ENCODE peak calls at places on chromosomes 13 and 19, in four cellular contexts. One of them, this sample, is unnamed.
A peak's percentile ranks its signal among the peaks of the same experiment; 100 is the strongest.

GRCh38 chr13:107824636-107825035 is 390.7 kb downstream of the LIG4 start:
- DNase-seq in GM12878: no peak
- DNase-seq in HepG2: no peak
- DNase-seq in K562: no peak
- DNase-seq in this sample: no peak

GRCh38 chr19:37903096-37903495 is 3.3 kb downstream of the WDR87 start:
- DNase-seq in GM12878: no peak
- DNase-seq in HepG2: no peak
- DNase-seq in K562: no peak
- DNase-seq in this sample: no peak

GRCh38 chr13:111484959-111485358 is 164.5 kb downstream of the TEX29 start:
- DNase-seq in GM12878: no peak
- DNase-seq in HepG2: no peak
- DNase-seq in K562: no peak
- DNase-seq in this sample: no peak

GRCh38 chr19:50300814-50301606 is 28.2 kb downstream of the KCNC3 start:
- DNase-seq in GM12878: no peak
- DNase-seq in HepG2: peak; percentile 48
- DNase-seq in K562: no peak
- DNase-seq in this sample: no peak

GRCh38 chr19:17348700-17349099 is 11.3 kb downstream of the GTPBP3 start:
- DNase-seq in GM12878: no peak
- DNase-seq in HepG2: peak; percentile 42
- DNase-seq in K562: no peak
- DNase-seq in this sample: peak; percentile 54

GRCh38 chr13:110421061-110421460 is 114.0 kb downstream of the COL4A2 start:
- DNase-seq in GM12878: no peak
- DNase-seq in HepG2: no peak
- DNase-seq in K562: no peak
- DNase-seq in this sample: no peak

GRCh38 chr19:49775742-49776370 is 9.1 kb downstream of the AP2A1 start:
- DNase-seq in GM12878: no peak
- DNase-seq in HepG2: no peak
- DNase-seq in K562: peak; percentile 93
- DNase-seq in this sample: no peak

GRCh38 chr19:47095707-47096704 is 17.6 kb downstream of the ZC3H4 start:
- DNase-seq in GM12878: no peak
- DNase-seq in HepG2: peak; percentile 97
- DNase-seq in K562: no peak
- DNase-seq in this sample: no peak

GRCh38 chr19:48635263-48635965 is 1.8 kb downstream of the DBP start:
- DNase-seq in GM12878: no peak
- DNase-seq in HepG2: no peak
- DNase-seq in K562: peak; percentile 92
- DNase-seq in this sample: peak; percentile 73

GRCh38 chr13:85825454-85825853 is 26.2 kb upstream of the SLITRK6 start:
- DNase-seq in GM12878: no peak
- DNase-seq in HepG2: no peak
- DNase-seq in K562: no peak
- DNase-seq in this sample: no peak

GRCh38 chr13:80558074-80558473 is 217.1 kb upstream of the SPRY2 start:
- DNase-seq in GM12878: no peak
- DNase-seq in HepG2: no peak
- DNase-seq in K562: peak; percentile 18
- DNase-seq in this sample: no peak

GRCh38 chr13:31431722-31432137 is 232.0 kb downstream of the B3GLCT start:
- DNase-seq in GM12878: no peak
- DNase-seq in HepG2: peak; percentile 10
- DNase-seq in K562: peak; percentile 44
- DNase-seq in this sample: peak; percentile 79

GRCh38 chr13:19713186-19713965 is 69.4 kb downstream of the PSPC1 start:
- DNase-seq in GM12878: peak; percentile 13
- DNase-seq in HepG2: no peak
- DNase-seq in K562: peak; percentile 26
- DNase-seq in this sample: no peak

GRCh38 chr19:56080669-56081401 is 40.3 kb downstream of the ZNF787 start:
- DNase-seq in GM12878: peak; percentile 38
- DNase-seq in HepG2: peak; percentile 52
- DNase-seq in K562: peak; percentile 87
- DNase-seq in this sample: peak; percentile 91

DNA sequence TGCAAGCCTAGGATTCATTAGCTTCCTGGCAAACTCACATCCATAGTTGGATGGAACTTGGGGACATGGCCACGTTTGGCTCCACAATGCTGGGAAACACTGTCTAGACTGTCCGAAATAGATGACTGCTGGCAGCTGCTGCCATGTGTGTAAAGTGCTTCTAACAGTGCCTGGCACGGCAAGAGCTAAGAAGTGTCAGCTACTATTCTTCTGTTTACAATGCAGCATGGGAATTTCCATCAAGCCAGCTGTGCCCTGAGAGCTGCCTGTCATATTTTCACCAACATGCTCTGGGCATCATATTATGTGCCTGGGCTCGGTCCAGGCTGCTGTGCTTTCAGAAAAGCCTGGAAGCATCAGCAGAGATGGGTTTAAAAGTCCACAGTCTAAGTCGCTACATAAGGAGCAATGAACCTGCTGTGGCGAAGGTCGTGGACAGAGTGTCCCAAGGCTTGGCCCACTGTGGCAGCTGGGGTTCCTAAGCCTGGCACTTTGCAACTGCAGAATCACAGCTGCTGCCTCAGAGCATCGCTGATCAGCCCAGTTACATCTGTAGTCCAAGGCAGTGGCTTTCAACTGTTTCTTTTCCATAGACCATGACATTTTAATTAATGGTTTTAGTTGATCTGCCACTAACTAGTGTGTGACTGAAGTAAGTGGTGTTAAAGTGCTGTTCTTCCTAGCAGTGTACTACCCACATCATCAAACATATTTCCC is 95.6 kb upstream of the C1QTNF9B start:
- DNase-seq in GM12878: no peak
- DNase-seq in HepG2: no peak
- DNase-seq in K562: no peak
- DNase-seq in this sample: no peak
- TF ChIP-seq ATF3 in GM12878: no peak
- TF ChIP-seq ATF3 in HepG2: no peak
- TF ChIP-seq ATF3 in K562: no peak
- TF ChIP-seq ATF3 in this sample: no peak

GRCh38 chr13:61144301-61144700 is 271.3 kb downstream of the PCDH20 start:
- DNase-seq in GM12878: no peak
- DNase-seq in HepG2: no peak
- DNase-seq in K562: no peak
- DNase-seq in this sample: no peak
- TF ChIP-seq CBFB in GM12878: no peak
- TF ChIP-seq CBFB in HepG2: no peak
- TF ChIP-seq CBFB in K562: no peak
- TF ChIP-seq CBFB in this sample: no peak

DNA sequence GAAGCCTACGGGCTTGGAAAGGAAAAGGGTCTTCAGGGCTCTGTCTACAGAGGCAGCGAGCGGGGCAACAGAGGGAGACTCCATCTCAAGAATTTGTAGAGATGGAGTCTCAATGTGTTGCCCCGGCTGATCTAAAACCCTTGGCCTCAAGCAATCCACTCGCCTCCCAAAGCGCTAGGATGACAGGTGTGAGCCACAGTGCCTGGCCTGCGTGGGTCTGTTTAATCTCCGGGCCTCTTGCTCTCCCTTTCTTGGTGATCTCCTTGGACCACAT is 8.1 kb downstream of the RPS9 start:
- DNase-seq in GM12878: no peak
- DNase-seq in HepG2: no peak
- DNase-seq in K562: no peak
- DNase-seq in this sample: no peak
- TF ChIP-seq CREB1 in GM12878: no peak
- TF ChIP-seq CREB1 in HepG2: no peak
- TF ChIP-seq CREB1 in K562: no peak
- TF ChIP-seq CREB1 in this sample: no peak

GRCh38 chr13:39566216-39566869 is 36.6 kb downstream of the LHFPL6 start:
- DNase-seq in GM12878: no peak
- DNase-seq in HepG2: no peak
- DNase-seq in K562: no peak
- DNase-seq in this sample: no peak
- TF ChIP-seq ATF3 in GM12878: no peak
- TF ChIP-seq ATF3 in HepG2: no peak
- TF ChIP-seq ATF3 in K562: no peak
- TF ChIP-seq ATF3 in this sample: no peak

GRCh38 chr13:83121904-83122303 is 760.4 kb downstream of the SLITRK1 start:
- DNase-seq in GM12878: no peak
- DNase-seq in HepG2: no peak
- DNase-seq in K562: no peak
- DNase-seq in this sample: no peak
- TF ChIP-seq CBFB in GM12878: no peak
- TF ChIP-seq CBFB in HepG2: no peak
- TF ChIP-seq CBFB in K562: no peak
- TF ChIP-seq CBFB in this sample: no peak

GRCh38 chr19:18496980-18497256 is 25.0 kb downstream of the ELL start:
- DNase-seq in GM12878: no peak
- DNase-seq in HepG2: no peak
- DNase-seq in K562: no peak
- DNase-seq in this sample: no peak

GRCh38 chr19:18493440-18494266 is 28.2 kb downstream of the ELL start:
- DNase-seq in GM12878: no peak
- DNase-seq in HepG2: no peak
- DNase-seq in K562: no peak
- DNase-seq in this sample: no peak

GRCh38 chr19:18494267-18494607 is 27.6 kb downstream of the ELL start:
- DNase-seq in GM12878: no peak
- DNase-seq in HepG2: no peak
- DNase-seq in K562: no peak
- DNase-seq in this sample: no peak

GRCh38 chr19:18495204-18495911 is 26.5 kb downstream of the ELL start:
- DNase-seq in GM12878: no peak
- DNase-seq in HepG2: no peak
- DNase-seq in K562: no peak
- DNase-seq in this sample: no peak

GRCh38 chr19:18496167-18496979 is 25.5 kb downstream of the ELL start:
- DNase-seq in GM12878: no peak
- DNase-seq in HepG2: peak; percentile 32
- DNase-seq in K562: peak; percentile 73
- DNase-seq in this sample: no peak
- TF ChIP-seq CREB1 in GM12878: peak; percentile 17
- TF ChIP-seq CREB1 in HepG2: no peak
- TF ChIP-seq CREB1 in K562: no peak
- TF ChIP-seq CREB1 in this sample: no peak